ENCODE peak calls at places on chromosomes 7 and 10, in ten cellular contexts. One of them, this sample, is unnamed.

GRCh38 chr7:13262929-13263530 is 575.6 kb downstream of the ARL4A start:
- DNase-seq in astrocyte: peak; percentile 24
- DNase-seq in HCT116: peak; percentile 26
- DNase-seq in H1: no peak
- DNase-seq in K562: peak; percentile 56
- DNase-seq in A673: peak; percentile 52
- DNase-seq in PC-3: peak; percentile 74
- DNase-seq in fibroblast of lung: peak; percentile 71
- DNase-seq in GM12878: no peak
- DNase-seq in endothelial cell of umbilical vein: peak; percentile 70
- DNase-seq in this sample: peak; percentile 63

GRCh38 chr7:156848979-156849378 is 44.0 kb downstream of the LMBR1 start:
- DNase-seq in HCT116: no peak
- DNase-seq in PC-3: no peak
- DNase-seq in A673: no peak
- DNase-seq in endothelial cell of umbilical vein: no peak
- DNase-seq in K562: no peak
- DNase-seq in astrocyte: no peak
- DNase-seq in H1: no peak
- DNase-seq in GM12878: no peak
- DNase-seq in fibroblast of lung: no peak
- DNase-seq in this sample: no peak

GRCh38 chr10:4396401-4397283 is 429.4 kb upstream of the AKR1E2 start:
- DNase-seq in endothelial cell of umbilical vein: no peak
- DNase-seq in A673: no peak
- DNase-seq in GM12878: no peak
- DNase-seq in HCT116: no peak
- DNase-seq in fibroblast of lung: no peak
- DNase-seq in H1: no peak
- DNase-seq in PC-3: no peak
- DNase-seq in K562: no peak
- DNase-seq in astrocyte: no peak
- DNase-seq in this sample: no peak

GRCh38 chr7:151032936-151033863 is 5.0 kb downstream of the ABCB8 start:
- DNase-seq in PC-3: no peak
- DNase-seq in A673: no peak
- DNase-seq in GM12878: no peak
- DNase-seq in endothelial cell of umbilical vein: no peak
- DNase-seq in H1: no peak
- DNase-seq in astrocyte: no peak
- DNase-seq in K562: no peak
- DNase-seq in fibroblast of lung: no peak
- DNase-seq in HCT116: no peak
- DNase-seq in this sample: no peak

GRCh38 chr10:124641282-124642075 is 102.7 kb downstream of the FAM53B start:
- DNase-seq in PC-3: no peak
- DNase-seq in H1: no peak
- DNase-seq in endothelial cell of umbilical vein: no peak
- DNase-seq in GM12878: peak; percentile 32
- DNase-seq in A673: peak; percentile 4
- DNase-seq in K562: peak; percentile 57
- DNase-seq in HCT116: no peak
- DNase-seq in fibroblast of lung: peak; percentile 66
- DNase-seq in astrocyte: peak; percentile 58
- DNase-seq in this sample: peak; percentile 79

GRCh38 chr7:116953727-116954442 is 584 bp downstream of the ST7 start:
- DNase-seq in fibroblast of lung: peak; percentile 93
- DNase-seq in PC-3: peak; percentile 77
- DNase-seq in H1: peak; percentile 64
- DNase-seq in GM12878: no peak
- DNase-seq in astrocyte: peak; percentile 79
- DNase-seq in HCT116: peak; percentile 43
- DNase-seq in A673: peak; percentile 89
- DNase-seq in endothelial cell of umbilical vein: peak; percentile 80
- DNase-seq in K562: peak; percentile 90
- DNase-seq in this sample: peak; percentile 90

GRCh38 chr10:63434866-63435854 is 30.6 kb downstream of the JMJD1C start:
- DNase-seq in H1: no peak
- DNase-seq in GM12878: no peak
- DNase-seq in K562: no peak
- DNase-seq in endothelial cell of umbilical vein: peak; percentile 64
- DNase-seq in PC-3: peak; percentile 80
- DNase-seq in A673: no peak
- DNase-seq in fibroblast of lung: no peak
- DNase-seq in HCT116: no peak
- DNase-seq in astrocyte: peak; percentile 10
- DNase-seq in this sample: no peak

GRCh38 chr10:22693371-22693784 is 21.0 kb downstream of the PIP4K2A start:
- DNase-seq in K562: peak; percentile 82
- DNase-seq in fibroblast of lung: peak; percentile 86
- DNase-seq in GM12878: no peak
- DNase-seq in HCT116: no peak
- DNase-seq in A673: no peak
- DNase-seq in PC-3: peak; percentile 19
- DNase-seq in endothelial cell of umbilical vein: no peak
- DNase-seq in H1: no peak
- DNase-seq in astrocyte: peak; percentile 84
- DNase-seq in this sample: peak; percentile 85

GRCh38 chr10:102334106-102334505 is 61.4 kb upstream of the NFKB2 start:
- DNase-seq in H1: no peak
- DNase-seq in K562: no peak
- DNase-seq in PC-3: no peak
- DNase-seq in HCT116: no peak
- DNase-seq in endothelial cell of umbilical vein: no peak
- DNase-seq in fibroblast of lung: peak; percentile 41
- DNase-seq in A673: no peak
- DNase-seq in astrocyte: peak; percentile 58
- DNase-seq in GM12878: no peak
- DNase-seq in this sample: no peak

GRCh38 chr7:35758421-35758820 is 42.4 kb upstream of the SEPTIN7 start:
- DNase-seq in endothelial cell of umbilical vein: no peak
- DNase-seq in GM12878: no peak
- DNase-seq in H1: no peak
- DNase-seq in K562: peak; percentile 27
- DNase-seq in fibroblast of lung: no peak
- DNase-seq in PC-3: no peak
- DNase-seq in astrocyte: no peak
- DNase-seq in HCT116: no peak
- DNase-seq in A673: no peak
- DNase-seq in this sample: no peak

GRCh38 chr7:125061776-125062397 is 132.3 kb upstream of the POT1 start:
- DNase-seq in H1: no peak
- DNase-seq in HCT116: peak; percentile 35
- DNase-seq in astrocyte: peak; percentile 56
- DNase-seq in PC-3: peak; percentile 78
- DNase-seq in GM12878: no peak
- DNase-seq in K562: peak; percentile 41
- DNase-seq in fibroblast of lung: peak; percentile 44
- DNase-seq in endothelial cell of umbilical vein: peak; percentile 83
- DNase-seq in A673: peak; percentile 58
- DNase-seq in this sample: peak; percentile 37

GRCh38 chr10:95308389-95309302 is 17.8 kb upstream of the PDLIM1 start:
- DNase-seq in H1: no peak
- DNase-seq in GM12878: no peak
- DNase-seq in A673: peak; percentile 63
- DNase-seq in astrocyte: peak; percentile 98
- DNase-seq in endothelial cell of umbilical vein: peak; percentile 90
- DNase-seq in PC-3: peak; percentile 97
- DNase-seq in K562: peak; percentile 80
- DNase-seq in HCT116: peak; percentile 75
- DNase-seq in fibroblast of lung: peak; percentile 94
- DNase-seq in this sample: peak; percentile 94

GRCh38 chr7:131131746-131132431 is 195.8 kb upstream of the MKLN1 start:
- DNase-seq in K562: no peak
- DNase-seq in A673: no peak
- DNase-seq in PC-3: peak; percentile 45
- DNase-seq in H1: no peak
- DNase-seq in fibroblast of lung: no peak
- DNase-seq in HCT116: no peak
- DNase-seq in astrocyte: no peak
- DNase-seq in endothelial cell of umbilical vein: no peak
- DNase-seq in GM12878: no peak
- DNase-seq in this sample: peak; percentile 6

GRCh38 chr10:1189166-1190051 is 133.2 kb downstream of the WDR37 start:
- DNase-seq in K562: no peak
- DNase-seq in astrocyte: no peak
- DNase-seq in H1: no peak
- DNase-seq in PC-3: no peak
- DNase-seq in fibroblast of lung: no peak
- DNase-seq in endothelial cell of umbilical vein: no peak
- DNase-seq in HCT116: no peak
- DNase-seq in GM12878: no peak
- DNase-seq in A673: no peak
- DNase-seq in this sample: no peak

GRCh38 chr10:132585732-132586722 is 48.4 kb downstream of the INPP5A start:
- DNase-seq in astrocyte: no peak
- DNase-seq in fibroblast of lung: peak; percentile 21
- DNase-seq in HCT116: no peak
- DNase-seq in K562: no peak
- DNase-seq in PC-3: no peak
- DNase-seq in GM12878: no peak
- DNase-seq in A673: no peak
- DNase-seq in endothelial cell of umbilical vein: no peak
- DNase-seq in H1: no peak
- DNase-seq in this sample: no peak

GRCh38 chr10:117240730-117241529 is at the start of gene SLC18A2:
- DNase-seq in PC-3: no peak
- DNase-seq in A673: no peak
- DNase-seq in fibroblast of lung: no peak
- DNase-seq in GM12878: no peak
- DNase-seq in astrocyte: no peak
- DNase-seq in endothelial cell of umbilical vein: no peak
- DNase-seq in HCT116: no peak
- DNase-seq in H1: no peak
- DNase-seq in K562: no peak
- DNase-seq in this sample: no peak
- TF ChIP-seq EZH2 in PC-3: no peak
- TF ChIP-seq EZH2 in A673: no peak
- TF ChIP-seq EZH2 in fibroblast of lung: peak; percentile 42
- TF ChIP-seq EZH2 in GM12878: no peak
- TF ChIP-seq EZH2 in astrocyte: peak; percentile 80
- TF ChIP-seq EZH2 in endothelial cell of umbilical vein: peak; percentile 52
- TF ChIP-seq EZH2 in HCT116: no peak
- TF ChIP-seq EZH2 in H1: no peak
- TF ChIP-seq EZH2 in K562: no peak
- TF ChIP-seq EZH2 in this sample: no peak

GRCh38 chr7:27193335-27194001 is 6.4 kb downstream of the HOXA13 start:
- DNase-seq in endothelial cell of umbilical vein: no peak
- DNase-seq in astrocyte: no peak
- DNase-seq in PC-3: peak; percentile 46
- DNase-seq in H1: no peak
- DNase-seq in A673: no peak
- DNase-seq in HCT116: no peak
- DNase-seq in GM12878: no peak
- DNase-seq in K562: no peak
- DNase-seq in fibroblast of lung: no peak
- DNase-seq in this sample: no peak
- TF ChIP-seq EZH2 in endothelial cell of umbilical vein: no peak
- TF ChIP-seq EZH2 in astrocyte: peak; percentile 48
- TF ChIP-seq EZH2 in PC-3: no peak
- TF ChIP-seq EZH2 in H1: peak; percentile 88
- TF ChIP-seq EZH2 in A673: peak; percentile 27
- TF ChIP-seq EZH2 in HCT116: no peak
- TF ChIP-seq EZH2 in GM12878: no peak
- TF ChIP-seq EZH2 in K562: no peak
- TF ChIP-seq EZH2 in fibroblast of lung: peak; percentile 91
- TF ChIP-seq EZH2 in this sample: no peak

GRCh38 chr10:8052344-8052969 is 2.0 kb upstream of the GATA3 start:
- DNase-seq in K562: no peak
- DNase-seq in astrocyte: no peak
- DNase-seq in A673: no peak
- DNase-seq in H1: no peak
- DNase-seq in PC-3: no peak
- DNase-seq in HCT116: no peak
- DNase-seq in fibroblast of lung: peak; percentile 31
- DNase-seq in GM12878: no peak
- DNase-seq in endothelial cell of umbilical vein: peak; percentile 67
- DNase-seq in this sample: no peak
- TF ChIP-seq EZH2 in K562: no peak
- TF ChIP-seq EZH2 in astrocyte: no peak
- TF ChIP-seq EZH2 in A673: peak; percentile 21
- TF ChIP-seq EZH2 in H1: peak; percentile 15
- TF ChIP-seq EZH2 in PC-3: no peak
- TF ChIP-seq EZH2 in HCT116: no peak
- TF ChIP-seq EZH2 in fibroblast of lung: peak; percentile 25
- TF ChIP-seq EZH2 in GM12878: peak; percentile 57
- TF ChIP-seq EZH2 in endothelial cell of umbilical vein: no peak
- TF ChIP-seq EZH2 in this sample: peak; percentile 74

GRCh38 chr10:98467506-98468318 is 21.0 kb upstream of the HPS1 start:
- DNase-seq in HCT116: peak; percentile 89
- DNase-seq in endothelial cell of umbilical vein: peak; percentile 56
- DNase-seq in fibroblast of lung: peak; percentile 89
- DNase-seq in H1: peak; percentile 46
- DNase-seq in astrocyte: peak; percentile 68
- DNase-seq in PC-3: peak; percentile 80
- DNase-seq in K562: peak; percentile 88
- DNase-seq in GM12878: peak; percentile 50
- DNase-seq in A673: peak; percentile 86
- DNase-seq in this sample: peak; percentile 91
- TF ChIP-seq EZH2 in HCT116: no peak
- TF ChIP-seq EZH2 in endothelial cell of umbilical vein: no peak
- TF ChIP-seq EZH2 in fibroblast of lung: no peak
- TF ChIP-seq EZH2 in H1: no peak
- TF ChIP-seq EZH2 in astrocyte: no peak
- TF ChIP-seq EZH2 in PC-3: no peak
- TF ChIP-seq EZH2 in K562: no peak
- TF ChIP-seq EZH2 in GM12878: no peak
- TF ChIP-seq EZH2 in A673: no peak
- TF ChIP-seq EZH2 in this sample: no peak